ENCODE peak calls at places on chromosomes 4 and X, in nine cellular contexts. W is sigmoid colon; O is CD8-positive, alpha-beta memory T cell; V is astrocyte; T is astrocyte of the spinal cord; P is effector memory CD4-positive, alpha-beta T cell; R is BE2C; L is psoas muscle; I is mammary epithelial cell. X is an unnamed sample.

GRCh38 chrX:51893931-51894696 is 691 bp downstream of the MAGED1 start:
- DNase-seq in W (peak; percentile 69), V (no peak), P (no peak), T (peak; percentile 32), O (no peak), L (no peak), I (peak; percentile 10), R (peak; percentile 51), X (no peak)

GRCh38 chr4:17385403-17385802 is 126.5 kb downstream of the QDPR start:
- DNase-seq in L (no peak), T (peak; percentile 25), I (peak; percentile 9), O (no peak), P (no peak), R (no peak), W (no peak), V (peak; percentile 10), X (no peak)

GRCh38 chrX:8484360-8484759 is 19.7 kb downstream of the VCX3B start:
- DNase-seq in P (no peak), W (no peak), I (no peak), V (no peak), L (no peak), O (no peak), T (no peak), R (no peak), X (no peak)

GRCh38 chr4:16626945-16627344 is 271.5 kb downstream of the LDB2 start:
- DNase-seq in I (peak; percentile 3), L (no peak), O (no peak), P (no peak), V (peak; percentile 97), T (peak; percentile 89), R (no peak), W (no peak), X (peak; percentile 94)

GRCh38 chr4:86307432-86307831 is 52.4 kb downstream of the MAPK10 start:
- DNase-seq in P (no peak), L (no peak), I (no peak), R (no peak), O (no peak), W (no peak), T (peak; percentile 37), V (peak; percentile 14), X (no peak)

GRCh38 chr4:86878640-86879039 is 13.6 kb downstream of the C4orf36 start:
- DNase-seq in W (no peak), R (no peak), P (no peak), I (no peak), O (no peak), V (no peak), L (no peak), T (no peak), X (no peak)

GRCh38 chr4:37628977-37629609 is 57.1 kb downstream of the RELL1 start:
- DNase-seq in R (peak; percentile 28), I (peak; percentile 60), V (peak; percentile 75), W (peak; percentile 77), P (no peak), L (peak; percentile 81), T (peak; percentile 68), O (no peak), X (peak; percentile 46)

GRCh38 chr4:57084360-57084759 is 25.8 kb downstream of the IGFBP7 start:
- DNase-seq in I (no peak), L (no peak), R (no peak), T (no peak), O (no peak), V (no peak), W (no peak), P (no peak), X (no peak)

GRCh38 chr4:48924416-48924815 is 17.8 kb upstream of the OCIAD2 start:
- DNase-seq in W (no peak), T (no peak), L (no peak), P (no peak), R (no peak), V (no peak), O (no peak), I (no peak), X (no peak)

GRCh38 chr4:186144596-186145569 is 40.4 kb downstream of the FAM149A start:
- DNase-seq in W (peak; percentile 79), I (peak; percentile 45), T (peak; percentile 60), L (peak; percentile 74), V (peak; percentile 62), P (no peak), R (peak; percentile 83), O (no peak), X (no peak)

GRCh38 chrX:78199851-78200250 is 60.4 kb upstream of the TAF9B start:
- DNase-seq in L (no peak), O (no peak), R (no peak), P (no peak), V (no peak), W (no peak), I (peak; percentile 8), T (peak; percentile 0), X (no peak)

GRCh38 chr4:24210332-24210902 is 320.6 kb upstream of the PPARGC1A start:
- DNase-seq in T (peak; percentile 86), P (no peak), R (no peak), O (no peak), W (peak; percentile 70), L (peak; percentile 82), V (peak; percentile 94), I (peak; percentile 4), X (peak; percentile 92)

GRCh38 chr4:47536956-47537355 is 51.9 kb downstream of the ATP10D start:
- DNase-seq in V (peak; percentile 60), W (no peak), O (no peak), R (no peak), P (no peak), I (no peak), T (no peak), L (no peak), X (no peak)

GRCh38 chrX:48918644-48919340 is at the start of gene PIM2:
- DNase-seq in L (peak; percentile 93), P (peak; percentile 90), I (peak; percentile 83), T (peak; percentile 87), W (peak; percentile 95), R (peak; percentile 93), V (peak; percentile 80), O (peak; percentile 83), X (no peak)

GRCh38 chrX:48918303-48918643 is 551 bp downstream of the PIM2 start:
- DNase-seq in P (no peak), W (no peak), I (no peak), R (no peak), V (no peak), L (no peak), T (no peak), O (no peak), X (no peak)

GRCh38 chrX:48920713-48921104 is 1.9 kb upstream of the PIM2 start:
- DNase-seq in W (no peak), O (no peak), T (no peak), R (no peak), P (no peak), V (no peak), L (no peak), I (no peak), X (no peak)

GRCh38 chrX:48919360-48919821 is 567 bp upstream of the PIM2 start:
- DNase-seq in I (no peak), W (no peak), V (no peak), O (no peak), L (no peak), T (no peak), R (no peak), P (peak; percentile 17), X (no peak)

DNA sequence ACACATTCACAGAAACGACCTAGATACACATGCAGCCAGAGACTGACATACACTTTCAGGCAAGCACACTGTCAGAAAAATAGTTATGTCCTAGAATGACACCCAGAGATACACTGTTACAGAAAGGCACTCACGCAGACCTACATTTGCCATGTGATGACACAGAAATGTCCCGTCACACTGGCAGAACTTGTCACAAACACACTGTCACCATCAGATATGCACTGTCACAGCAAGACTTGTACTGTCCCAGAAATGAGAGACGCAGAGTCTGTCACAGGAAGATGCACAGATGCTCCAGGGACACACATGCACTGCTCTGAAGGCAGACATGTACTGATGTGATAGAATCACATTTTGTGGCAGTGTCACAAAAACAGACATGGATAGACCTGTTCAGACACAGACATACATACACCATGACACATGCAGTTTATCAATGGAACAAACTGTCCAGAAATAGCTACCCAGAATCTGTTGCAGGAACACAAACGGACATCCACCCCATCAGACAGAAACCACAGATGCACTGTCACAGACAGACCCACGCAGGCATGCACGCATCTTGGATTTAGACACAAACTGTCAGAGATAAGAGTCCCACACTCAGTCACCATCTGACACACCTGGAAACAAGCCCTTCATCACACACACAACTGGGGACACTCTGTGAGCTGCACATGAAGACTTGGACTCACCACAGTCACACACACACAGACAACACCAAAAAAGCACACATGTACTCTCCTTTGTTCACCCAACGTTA is 1.3 kb upstream of the PIM2 start:
- DNase-seq in V (no peak), O (no peak), I (no peak), R (no peak), P (peak; percentile 26), L (no peak), T (no peak), W (no peak), X (no peak)
- H3K4me3 ChIP-seq in V (no peak overlapping the region), O (peak overlapping the region; percentile 90), I (no peak overlapping the region), R (no peak overlapping the region), P (peak overlapping the region; percentile 79), L (no peak overlapping the region), T (no peak overlapping the region), W (no peak overlapping the region), X (no peak overlapping the region)

DNA sequence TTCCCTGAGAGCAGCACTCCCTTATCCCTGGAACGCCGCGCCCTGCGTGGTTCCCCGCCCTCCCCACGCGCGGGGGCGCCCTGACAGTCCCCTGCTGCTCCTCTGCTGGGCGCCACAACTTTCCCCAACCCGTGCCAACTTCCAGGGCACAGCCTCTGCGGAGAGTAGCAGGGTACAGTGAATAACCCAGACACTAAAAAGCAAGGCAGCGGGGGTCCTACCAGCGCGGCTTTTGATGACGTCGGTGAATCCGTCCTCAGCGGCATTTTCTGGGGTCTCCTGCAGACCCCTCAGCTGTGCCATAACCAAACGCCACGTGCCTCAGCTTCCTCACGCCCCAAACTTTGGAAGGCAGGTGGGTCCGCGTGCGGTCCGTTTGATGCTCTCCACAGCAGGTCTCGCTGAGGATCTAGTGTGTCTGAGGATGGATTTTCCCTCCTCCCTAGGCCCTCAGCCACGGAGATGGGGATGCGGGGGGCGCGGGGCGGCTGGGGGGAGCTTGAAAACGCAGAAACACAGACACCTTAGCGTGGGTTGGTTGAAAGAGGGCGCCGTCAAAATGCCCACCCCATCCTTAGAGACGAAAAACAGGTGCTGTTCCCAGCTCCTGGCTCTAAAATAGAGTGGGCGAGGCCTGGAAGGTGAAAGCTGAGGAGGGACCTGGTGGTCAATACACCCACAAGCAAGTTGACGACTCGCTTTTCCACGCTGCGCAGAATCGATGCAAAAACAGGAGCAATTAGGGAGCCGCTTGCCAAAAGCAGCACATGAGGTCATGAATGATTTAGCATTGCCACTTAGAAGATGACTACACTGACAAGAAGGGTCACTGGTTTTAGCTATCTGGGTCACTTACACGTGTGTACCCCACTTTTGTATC is 405.6 kb downstream of the FAM47A start:
- DNase-seq in I (no peak), R (no peak), T (no peak), O (no peak), P (no peak), V (no peak), W (peak; percentile 56), L (peak; percentile 54), X (no peak)
- H3K4me3 ChIP-seq in I (no peak overlapping the region), R (no peak overlapping the region), T (peak overlapping the region; percentile 26), O (no peak overlapping the region), P (no peak overlapping the region), V (no peak overlapping the region), W (peak overlapping the region; percentile 25), L (peak overlapping the region; percentile 55), X (no peak overlapping the region)

GRCh38 chrX:49233887-49234555 is 881 bp upstream of the CACNA1F start:
- DNase-seq in T (no peak), W (no peak), I (no peak), R (no peak), O (no peak), P (no peak), L (no peak), V (no peak), X (no peak)
- H3K4me3 ChIP-seq in T (no peak overlapping the region), W (no peak overlapping the region), I (no peak overlapping the region), R (no peak overlapping the region), O (no peak overlapping the region), P (no peak overlapping the region), L (peak overlapping the region; percentile 24), V (no peak overlapping the region), X (no peak overlapping the region)

GRCh38 chr4:108165601-108166000 is 3.1 kb downstream of the LEF1 start:
- DNase-seq in I (no peak), L (no peak), R (no peak), T (no peak), O (no peak), P (no peak), V (no peak), W (no peak), X (no peak)
- H3K4me3 ChIP-seq in I (no peak overlapping the region), L (no peak overlapping the region), R (no peak overlapping the region), T (no peak overlapping the region), O (peak overlapping the region; percentile 69), P (peak overlapping the region; percentile 95), V (no peak overlapping the region), W (no peak overlapping the region), X (no peak overlapping the region)

X was measured in AG09309.